ENCODE peak calls at places on chromosome 21, in four cellular contexts. N, M, F and R are unnamed samples. For H3K4me1 and H3K36me3, the result is how much of the 10 kb centered on the place peaks cover.

GRCh38 chr21:35962917-35963316 is 97.4 kb downstream of the SETD4 start:
- DNase-seq in F (no peak), N (no peak), M (no peak), R (no peak)

GRCh38 chr21:27721675-27722074 is 754.8 kb upstream of the ADAMTS5 start:
- DNase-seq in F (no peak), M (no peak), N (no peak), R (no peak)

GRCh38 chr21:44892536-44893277 is 19.2 kb upstream of the PTTG1IP start:
- DNase-seq in F (no peak), N (peak), M (peak), R (no peak)

GRCh38 chr21:31667141-31667540 is 7.6 kb downstream of the SOD1 start:
- DNase-seq in F (no peak), N (no peak), M (no peak), R (no peak)

GRCh38 chr21:44549525-44550211 is 1.6 kb downstream of the KRTAP10-2 start:
- DNase-seq in M (no peak), F (no peak), N (no peak), R (no peak)

GRCh38 chr21:15848632-15849031 is 118.8 kb downstream of the USP25 start:
- DNase-seq in F (no peak), N (peak), M (no peak), R (no peak)

GRCh38 chr21:41634858-41635257 is 126.9 kb upstream of the TMPRSS2 start:
- DNase-seq in F (no peak), N (peak), M (no peak), R (no peak)

GRCh38 chr21:37341254-37341960 is 25.2 kb upstream of the DYRK1A start:
- DNase-seq in M (no peak), F (no peak), N (no peak), R (no peak)

GRCh38 chr21:30446969-30447368 is 6.9 kb downstream of the KRTAP15-1 start:
- DNase-seq in N (no peak), F (no peak), M (no peak), R (no peak)

GRCh38 chr21:44872568-44873355 is 728 bp downstream of the PTTG1IP start:
- DNase-seq in N (peak), F (no peak), M (no peak), R (no peak)

GRCh38 chr21:44006656-44007055 is 5.5 kb upstream of the TRAPPC10 start:
- DNase-seq in F (no peak), N (no peak), M (no peak), R (no peak)

GRCh38 chr21:25369524-25370300 is 237.6 kb downstream of the MRPL39 start:
- DNase-seq in F (no peak), N (no peak), M (no peak), R (no peak)

GRCh38 chr21:19899645-19900044 is 1098.6 kb upstream of the NCAM2 start:
- DNase-seq in F (no peak), N (no peak), M (no peak), R (no peak)

GRCh38 chr21:14321042-14321441 is 61.9 kb downstream of the HSPA13 start:
- DNase-seq in F (no peak), N (no peak), M (no peak), R (no peak)

GRCh38 chr21:33686386-33686785 is 44.1 kb downstream of the ITSN1 start:
- DNase-seq in F (no peak), N (no peak), M (no peak), R (no peak)

GRCh38 chr21:45860493-45861155 is 120.9 kb upstream of the COL6A1 start:
- DNase-seq in N (no peak), M (no peak), F (no peak), R (no peak)

GRCh38 chr21:32372755-32373154 is 20.1 kb downstream of the URB1 start:
- DNase-seq in F (no peak), M (no peak), N (peak), R (no peak)

GRCh38 chr21:45542242-45542666 is at the start of gene SLC19A1:
- DNase-seq in F (no peak), M (peak), N (peak), R (peak)

GRCh38 chr21:21439761-21440160 is 441.6 kb downstream of the NCAM2 start:
- DNase-seq in M (no peak), F (no peak), N (peak), R (no peak)

GRCh38 chr21:25997788-25998611 is 172.6 kb downstream of the APP start:
- DNase-seq in M (no peak), N (no peak), F (no peak), R (peak)

GRCh38 chr21:25879203-25879602 is 144.4 kb downstream of the GABPA start:
- DNase-seq in M (no peak), N (no peak), F (no peak), R (no peak)

GRCh38 chr21:26061437-26061836 is 109.1 kb downstream of the APP start:
- DNase-seq in M (no peak), F (no peak), N (peak), R (no peak)

GRCh38 chr21:44865561-44866280 is 7.8 kb downstream of the PTTG1IP start:
- DNase-seq in N (no peak), M (no peak), F (no peak), R (no peak)

GRCh38 chr21:31117046-31117916 is 79.0 kb upstream of the KRTAP19-8 start:
- DNase-seq in M (no peak), F (no peak), N (peak), R (no peak)

DNA sequence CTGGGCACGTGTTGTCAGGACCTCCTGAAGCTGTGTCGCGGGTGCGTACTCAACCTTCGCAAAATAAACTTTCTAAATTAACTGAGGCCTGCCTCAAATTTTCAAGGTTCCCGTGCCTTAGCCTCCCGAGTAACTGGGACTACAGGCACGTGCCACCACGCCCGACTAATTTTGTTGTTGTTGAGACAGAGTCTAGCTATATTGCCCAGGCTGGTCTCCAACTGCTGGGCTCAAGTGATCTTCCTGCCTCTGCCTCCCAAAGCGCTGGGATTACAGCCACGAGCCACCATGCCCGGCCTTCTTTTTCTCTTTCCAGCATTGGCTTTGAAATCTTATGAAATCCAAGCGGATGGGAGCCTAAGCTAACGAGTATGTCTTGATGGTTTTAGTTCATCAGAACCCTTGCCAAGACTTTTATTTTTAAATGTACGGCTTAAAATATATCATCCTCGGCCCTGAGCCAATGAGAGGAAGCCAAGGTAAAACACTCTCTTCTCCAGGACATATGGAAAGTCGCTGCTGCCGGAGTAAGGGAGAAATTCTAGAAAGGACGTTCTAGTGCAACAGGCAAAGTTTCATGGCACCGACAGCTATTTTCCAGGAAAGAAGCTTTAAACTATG is 12.6 kb upstream of the ERVH48-1 start:
- DNase-seq in F (no peak), M (no peak), N (peak), R (no peak)
- H3K4me3 ChIP-seq in F (no peak), M (no peak), N (no peak), R (no peak)

DNA sequence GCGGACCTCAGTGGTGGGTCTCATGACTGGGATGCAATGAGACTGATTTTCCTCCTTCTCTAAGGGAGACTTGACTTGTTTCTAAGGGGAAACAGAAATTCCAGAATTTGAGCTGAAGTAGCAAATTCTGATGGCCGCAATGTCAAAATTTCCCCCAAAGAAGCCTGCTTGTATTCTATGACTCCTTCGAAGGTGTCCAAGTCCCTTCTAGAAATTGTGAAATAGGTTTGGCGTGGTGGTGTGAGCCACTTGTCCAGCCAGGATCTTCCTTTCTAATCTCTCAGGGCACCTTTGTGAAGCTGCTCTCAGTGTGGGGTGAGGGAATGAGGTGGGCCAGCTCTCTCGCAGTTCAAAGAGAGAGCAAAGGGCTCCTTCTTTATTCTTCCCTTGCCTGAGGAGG is 19.9 kb downstream of the CLIC6 start:
- DNase-seq in F (no peak), M (no peak), N (no peak), R (no peak)
- H3K4me1 ChIP-seq in F (under half), M (under half), N (under half), R (under half)

GRCh38 chr21:34857874-34858273 is 189.1 kb downstream of the CLIC6 start:
- DNase-seq in N (no peak), F (no peak), M (no peak), R (no peak)
- H3K36me3 ChIP-seq in N (under half), F (half or more), M (half or more), R (under half)

DNA sequence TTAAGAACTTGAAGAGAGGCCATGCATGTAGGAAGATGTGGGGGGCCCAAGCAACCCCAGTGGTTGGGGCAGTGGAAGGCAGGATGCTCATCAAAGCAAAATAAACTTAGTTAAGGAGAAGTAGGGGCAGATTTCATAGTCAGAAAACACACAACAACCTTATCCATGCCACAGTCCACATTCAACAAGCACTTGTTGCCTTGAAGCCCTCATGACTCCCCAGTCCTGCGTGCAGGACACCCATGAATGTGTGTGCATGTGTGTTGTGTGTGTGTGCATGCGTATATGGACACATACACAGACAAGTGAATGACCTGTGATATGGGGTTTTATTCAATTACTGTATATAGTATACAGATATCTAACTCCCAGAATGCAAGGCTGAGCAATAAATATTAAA is 186.9 kb downstream of the PSMG1 start:
- DNase-seq in M (no peak), F (no peak), N (no peak), R (no peak)
- H3K4me3 ChIP-seq in M (no peak), F (no peak), N (no peak), R (no peak)